ENCODE peak calls at places on chromosomes 6 and 20, in seven cellular contexts. One of them, this sample, is unnamed. For H3K27me3, the result is how much of the 10 kb centered on the place peaks cover.

GRCh38 chr6:133502451-133503259 is 261.5 kb downstream of the EYA4 start:
- DNase-seq in transverse colon: no peak
- DNase-seq in right lobe of liver: no peak
- DNase-seq in HCT116: no peak
- DNase-seq in adrenal gland: no peak
- DNase-seq in stomach: no peak
- DNase-seq in spleen: no peak
- DNase-seq in this sample: no peak

GRCh38 chr6:168988801-168989200 is 264.8 kb downstream of the THBS2 start:
- DNase-seq in transverse colon: no peak
- DNase-seq in right lobe of liver: no peak
- DNase-seq in HCT116: no peak
- DNase-seq in adrenal gland: no peak
- DNase-seq in stomach: no peak
- DNase-seq in spleen: no peak
- DNase-seq in this sample: peak

GRCh38 chr6:42777126-42777822 is 4.6 kb upstream of the BICRAL start:
- DNase-seq in transverse colon: no peak
- DNase-seq in right lobe of liver: no peak
- DNase-seq in HCT116: no peak
- DNase-seq in adrenal gland: no peak
- DNase-seq in stomach: no peak
- DNase-seq in spleen: no peak
- DNase-seq in this sample: no peak

GRCh38 chr6:84408028-84408427 is 180.6 kb upstream of the CEP162 start:
- DNase-seq in transverse colon: no peak
- DNase-seq in right lobe of liver: no peak
- DNase-seq in HCT116: no peak
- DNase-seq in adrenal gland: no peak
- DNase-seq in stomach: no peak
- DNase-seq in spleen: no peak
- DNase-seq in this sample: no peak

GRCh38 chr6:48486876-48487275 is 375.9 kb upstream of the PTCHD4 start:
- DNase-seq in transverse colon: no peak
- DNase-seq in right lobe of liver: no peak
- DNase-seq in HCT116: no peak
- DNase-seq in adrenal gland: no peak
- DNase-seq in stomach: no peak
- DNase-seq in spleen: no peak
- DNase-seq in this sample: no peak

GRCh38 chr6:155126727-155127439 is 131.8 kb downstream of the TIAM2 start:
- DNase-seq in transverse colon: no peak
- DNase-seq in right lobe of liver: no peak
- DNase-seq in HCT116: peak
- DNase-seq in adrenal gland: peak
- DNase-seq in stomach: no peak
- DNase-seq in spleen: no peak
- DNase-seq in this sample: no peak

GRCh38 chr6:89792881-89793280 is 26.7 kb downstream of the MDN1 start:
- DNase-seq in transverse colon: peak
- DNase-seq in right lobe of liver: no peak
- DNase-seq in HCT116: peak
- DNase-seq in adrenal gland: no peak
- DNase-seq in stomach: no peak
- DNase-seq in spleen: no peak
- DNase-seq in this sample: no peak

GRCh38 chr6:87799651-87800050 is 97.6 kb upstream of the AKIRIN2 start:
- DNase-seq in transverse colon: no peak
- DNase-seq in right lobe of liver: no peak
- DNase-seq in HCT116: no peak
- DNase-seq in adrenal gland: no peak
- DNase-seq in stomach: no peak
- DNase-seq in spleen: no peak
- DNase-seq in this sample: no peak

GRCh38 chr6:110816677-110817076 is 1.4 kb upstream of the CDK19 start:
- DNase-seq in transverse colon: peak
- DNase-seq in right lobe of liver: no peak
- DNase-seq in HCT116: no peak
- DNase-seq in adrenal gland: no peak
- DNase-seq in stomach: no peak
- DNase-seq in spleen: no peak
- DNase-seq in this sample: no peak

GRCh38 chr20:44418069-44418905 is 57.4 kb upstream of the TTPAL start:
- DNase-seq in transverse colon: no peak
- DNase-seq in right lobe of liver: no peak
- DNase-seq in HCT116: no peak
- DNase-seq in adrenal gland: peak
- DNase-seq in stomach: no peak
- DNase-seq in spleen: no peak
- DNase-seq in this sample: no peak

GRCh38 chr20:7714549-7714948 is 225.7 kb downstream of the HAO1 start:
- DNase-seq in transverse colon: no peak
- DNase-seq in right lobe of liver: peak
- DNase-seq in HCT116: no peak
- DNase-seq in adrenal gland: no peak
- DNase-seq in stomach: no peak
- DNase-seq in spleen: no peak
- DNase-seq in this sample: no peak

GRCh38 chr20:37902504-37903313 is at the start of gene VSTM2L:
- DNase-seq in transverse colon: peak
- DNase-seq in right lobe of liver: no peak
- DNase-seq in HCT116: no peak
- DNase-seq in adrenal gland: peak
- DNase-seq in stomach: peak
- DNase-seq in spleen: peak
- DNase-seq in this sample: peak

GRCh38 chr6:4518506-4518905 is 257.7 kb upstream of the CDYL start:
- DNase-seq in transverse colon: no peak
- DNase-seq in right lobe of liver: no peak
- DNase-seq in HCT116: no peak
- DNase-seq in adrenal gland: no peak
- DNase-seq in stomach: no peak
- DNase-seq in spleen: no peak
- DNase-seq in this sample: no peak

GRCh38 chr20:19849341-19850189 is 91.5 kb downstream of the RIN2 start:
- DNase-seq in transverse colon: no peak
- DNase-seq in right lobe of liver: no peak
- DNase-seq in HCT116: no peak
- DNase-seq in adrenal gland: no peak
- DNase-seq in stomach: no peak
- DNase-seq in spleen: no peak
- DNase-seq in this sample: no peak

DNA sequence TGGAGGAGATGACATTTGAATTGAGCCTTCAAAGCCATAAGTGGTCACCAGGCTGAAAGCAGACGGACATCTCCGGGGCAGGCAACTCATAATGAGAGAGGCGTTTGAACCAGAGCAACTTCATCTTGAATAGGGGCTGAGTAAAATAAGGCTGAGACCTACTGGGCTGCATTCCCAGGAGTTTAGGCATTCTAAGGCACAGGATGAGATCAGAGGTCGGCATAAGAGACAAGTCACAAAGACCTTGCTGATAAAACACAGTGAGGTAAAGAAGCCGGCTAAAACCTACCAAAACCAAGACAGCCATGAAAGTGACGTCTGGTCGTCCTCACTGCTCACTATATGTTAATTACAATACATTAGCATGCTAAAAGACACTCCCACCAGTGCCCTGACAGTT is 194.8 kb upstream of the SOX4 start:
- DNase-seq in transverse colon: no peak
- DNase-seq in right lobe of liver: no peak
- DNase-seq in HCT116: no peak
- DNase-seq in adrenal gland: no peak
- DNase-seq in stomach: no peak
- DNase-seq in spleen: no peak
- DNase-seq in this sample: no peak
- H3K27me3 ChIP-seq in transverse colon: under half
- H3K27me3 ChIP-seq in right lobe of liver: under half
- H3K27me3 ChIP-seq in HCT116: under half
- H3K27me3 ChIP-seq in adrenal gland: under half
- H3K27me3 ChIP-seq in stomach: under half
- H3K27me3 ChIP-seq in spleen: under half
- H3K27me3 ChIP-seq in this sample: under half

GRCh38 chr6:138774370-138774769 is 801 bp downstream of the CCDC28A start:
- DNase-seq in transverse colon: no peak
- DNase-seq in right lobe of liver: no peak
- DNase-seq in HCT116: no peak
- DNase-seq in adrenal gland: no peak
- DNase-seq in stomach: no peak
- DNase-seq in spleen: no peak
- DNase-seq in this sample: no peak

GRCh38 chr6:138769102-138769676 is 4.4 kb upstream of the CCDC28A start:
- DNase-seq in transverse colon: no peak
- DNase-seq in right lobe of liver: no peak
- DNase-seq in HCT116: no peak
- DNase-seq in adrenal gland: no peak
- DNase-seq in stomach: no peak
- DNase-seq in spleen: no peak
- DNase-seq in this sample: no peak

GRCh38 chr6:138772596-138773176 is 883 bp upstream of the CCDC28A start:
- DNase-seq in transverse colon: no peak
- DNase-seq in right lobe of liver: no peak
- DNase-seq in HCT116: no peak
- DNase-seq in adrenal gland: no peak
- DNase-seq in stomach: no peak
- DNase-seq in spleen: no peak
- DNase-seq in this sample: no peak

GRCh38 chr6:138776659-138777058 is 3.1 kb downstream of the CCDC28A start:
- DNase-seq in transverse colon: no peak
- DNase-seq in right lobe of liver: no peak
- DNase-seq in HCT116: no peak
- DNase-seq in adrenal gland: no peak
- DNase-seq in stomach: no peak
- DNase-seq in spleen: no peak
- DNase-seq in this sample: no peak

GRCh38 chr6:138773177-138774091 is at the start of gene CCDC28A:
- DNase-seq in transverse colon: peak
- DNase-seq in right lobe of liver: peak
- DNase-seq in HCT116: peak
- DNase-seq in adrenal gland: peak
- DNase-seq in stomach: peak
- DNase-seq in spleen: peak
- DNase-seq in this sample: peak
- TF ChIP-seq POLR2A in transverse colon: peak
- TF ChIP-seq POLR2A in right lobe of liver: no peak
- TF ChIP-seq POLR2A in HCT116: peak
- TF ChIP-seq POLR2A in adrenal gland: no peak
- TF ChIP-seq POLR2A in stomach: no peak
- TF ChIP-seq POLR2A in spleen: peak
- TF ChIP-seq POLR2A in this sample: peak

GRCh38 chr6:112595201-112595600 is 248.1 kb downstream of the RFPL4B start:
- DNase-seq in transverse colon: no peak
- DNase-seq in right lobe of liver: no peak
- DNase-seq in HCT116: no peak
- DNase-seq in adrenal gland: no peak
- DNase-seq in stomach: no peak
- DNase-seq in spleen: no peak
- DNase-seq in this sample: no peak
- TF ChIP-seq CTCF in transverse colon: no peak
- TF ChIP-seq CTCF in right lobe of liver: no peak
- TF ChIP-seq CTCF in HCT116: no peak
- TF ChIP-seq CTCF in adrenal gland: no peak
- TF ChIP-seq CTCF in stomach: no peak
- TF ChIP-seq CTCF in spleen: no peak
- TF ChIP-seq CTCF in this sample: no peak

GRCh38 chr6:35275417-35275816 is 15.9 kb downstream of the ZNF76 start:
- DNase-seq in transverse colon: no peak
- DNase-seq in right lobe of liver: no peak
- DNase-seq in HCT116: no peak
- DNase-seq in adrenal gland: no peak
- DNase-seq in stomach: no peak
- DNase-seq in spleen: no peak
- DNase-seq in this sample: no peak
- H3K27me3 ChIP-seq in transverse colon: under half
- H3K27me3 ChIP-seq in right lobe of liver: under half
- H3K27me3 ChIP-seq in HCT116: under half
- H3K27me3 ChIP-seq in adrenal gland: under half
- H3K27me3 ChIP-seq in stomach: under half
- H3K27me3 ChIP-seq in spleen: under half
- H3K27me3 ChIP-seq in this sample: under half

GRCh38 chr6:8064638-8065518 is 689 bp upstream of the BLOC1S5 start:
- DNase-seq in transverse colon: no peak
- DNase-seq in right lobe of liver: no peak
- DNase-seq in HCT116: no peak
- DNase-seq in adrenal gland: no peak
- DNase-seq in stomach: no peak
- DNase-seq in spleen: no peak
- DNase-seq in this sample: no peak

GRCh38 chr6:8066108-8066507 is 1.9 kb upstream of the BLOC1S5 start:
- DNase-seq in transverse colon: no peak
- DNase-seq in right lobe of liver: no peak
- DNase-seq in HCT116: no peak
- DNase-seq in adrenal gland: no peak
- DNase-seq in stomach: no peak
- DNase-seq in spleen: no peak
- DNase-seq in this sample: no peak

GRCh38 chr6:8065519-8065911 is 1.3 kb upstream of the BLOC1S5 start:
- DNase-seq in transverse colon: no peak
- DNase-seq in right lobe of liver: no peak
- DNase-seq in HCT116: no peak
- DNase-seq in adrenal gland: no peak
- DNase-seq in stomach: no peak
- DNase-seq in spleen: no peak
- DNase-seq in this sample: no peak

GRCh38 chr6:8061736-8062135 is 2.5 kb downstream of the BLOC1S5 start:
- DNase-seq in transverse colon: no peak
- DNase-seq in right lobe of liver: no peak
- DNase-seq in HCT116: no peak
- DNase-seq in adrenal gland: no peak
- DNase-seq in stomach: no peak
- DNase-seq in spleen: no peak
- DNase-seq in this sample: no peak

GRCh38 chr6:8063762-8064637 is at the start of gene BLOC1S5:
- DNase-seq in transverse colon: peak
- DNase-seq in right lobe of liver: peak
- DNase-seq in HCT116: peak
- DNase-seq in adrenal gland: peak
- DNase-seq in stomach: peak
- DNase-seq in spleen: peak
- DNase-seq in this sample: peak
- TF ChIP-seq POLR2A in transverse colon: peak
- TF ChIP-seq POLR2A in right lobe of liver: peak
- TF ChIP-seq POLR2A in HCT116: peak
- TF ChIP-seq POLR2A in adrenal gland: peak
- TF ChIP-seq POLR2A in stomach: no peak
- TF ChIP-seq POLR2A in spleen: peak
- TF ChIP-seq POLR2A in this sample: peak

DNA sequence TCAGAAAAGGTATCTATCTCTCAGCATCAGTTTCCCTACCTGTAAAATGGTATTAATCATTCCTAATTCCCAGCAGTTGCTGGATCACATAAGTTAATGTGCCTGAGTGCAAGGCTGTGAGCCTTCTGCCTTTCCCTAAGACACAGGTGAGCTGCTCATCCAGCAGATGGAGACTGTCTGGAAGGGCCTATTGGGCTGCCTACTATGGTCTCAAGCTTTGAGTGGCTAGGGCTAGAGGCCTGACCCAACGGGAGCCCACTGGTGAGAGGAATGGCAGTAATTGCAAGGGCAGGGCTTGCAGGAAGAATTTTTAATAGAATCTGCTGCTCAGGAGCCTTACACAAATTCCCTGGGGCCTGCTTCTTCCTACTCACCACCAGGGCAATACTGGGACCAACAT is 4.3 kb downstream of the KHDC1 start:
- DNase-seq in transverse colon: no peak
- DNase-seq in right lobe of liver: no peak
- DNase-seq in HCT116: no peak
- DNase-seq in adrenal gland: no peak
- DNase-seq in stomach: no peak
- DNase-seq in spleen: no peak
- DNase-seq in this sample: no peak
- TF ChIP-seq CTCF in transverse colon: no peak
- TF ChIP-seq CTCF in right lobe of liver: no peak
- TF ChIP-seq CTCF in HCT116: no peak
- TF ChIP-seq CTCF in adrenal gland: no peak
- TF ChIP-seq CTCF in stomach: no peak
- TF ChIP-seq CTCF in spleen: no peak
- TF ChIP-seq CTCF in this sample: no peak

This sample was measured in sigmoid colon.